ENCODE peak calls at places on chromosomes 3 and 15, in seven cellular contexts. F is Karpas-422, D is fibroblast of lung, Q is colonic mucosa, C is keratinocyte, R is IMR-90, V is PC-3. K is an unnamed sample.

GRCh38 chr3:127606981-127607595 is 8.9 kb downstream of the MCM2 start:
- DNase-seq in F (no peak), D (no peak), Q (no peak), C (no peak), R (no peak), V (peak), K (no peak)

GRCh38 chr3:53772562-53773329 is 73.5 kb downstream of the CHDH start:
- DNase-seq in F (no peak), D (no peak), Q (no peak), C (no peak), R (peak), V (no peak), K (peak)

GRCh38 chr15:97728791-97729190 is 231.7 kb upstream of the ARRDC4 start:
- DNase-seq in F (no peak), D (no peak), Q (no peak), C (no peak), R (no peak), V (no peak), K (no peak)

GRCh38 chr15:31609243-31609642 is 282.6 kb downstream of the KLF13 start:
- DNase-seq in F (no peak), D (peak), Q (no peak), C (peak), R (peak), V (no peak), K (peak)

GRCh38 chr15:80152896-80153876 is at the start of gene FAH:
- DNase-seq in F (peak), D (peak), Q (peak), C (no peak), R (peak), V (peak), K (peak)

GRCh38 chr3:9934235-9934621 is 594 bp downstream of the CRELD1 start:
- DNase-seq in F (peak), D (no peak), Q (peak), C (no peak), R (no peak), V (no peak), K (peak)

GRCh38 chr3:155075200-155075599 is 4.9 kb upstream of the MME start:
- DNase-seq in F (no peak), D (no peak), Q (no peak), C (no peak), R (no peak), V (no peak), K (no peak)

GRCh38 chr3:190073264-190073663 is 47.4 kb downstream of the P3H2 start:
- DNase-seq in F (no peak), D (no peak), Q (no peak), C (no peak), R (peak), V (no peak), K (no peak)

GRCh38 chr15:25251700-25252390 is 187.0 kb downstream of the UBE3A start:
- DNase-seq in F (no peak), D (no peak), Q (no peak), C (no peak), R (no peak), V (no peak), K (no peak)

GRCh38 chr3:59609967-59610366 is 560.1 kb upstream of the CFAP20DC start:
- DNase-seq in F (no peak), D (peak), Q (peak), C (no peak), R (no peak), V (no peak), K (peak)

GRCh38 chr3:112640864-112641751 is at the start of gene CCDC80:
- DNase-seq in F (no peak), D (peak), Q (no peak), C (peak), R (peak), V (peak), K (peak)

GRCh38 chr15:44227584-44227983 is 32.5 kb upstream of the FRMD5 start:
- DNase-seq in F (no peak), D (no peak), Q (no peak), C (no peak), R (no peak), V (no peak), K (no peak)

GRCh38 chr3:188573929-188574317 is 420.0 kb downstream of the LPP start:
- DNase-seq in F (peak), D (no peak), Q (no peak), C (no peak), R (no peak), V (no peak), K (no peak)

GRCh38 chr3:25441234-25441856 is 13.3 kb downstream of the RARB start:
- DNase-seq in F (peak), D (no peak), Q (peak), C (no peak), R (no peak), V (no peak), K (no peak)

GRCh38 chr3:143970773-143971366 is 753 bp upstream of the DIPK2A start:
- DNase-seq in F (peak), D (peak), Q (peak), C (no peak), R (peak), V (peak), K (peak)

GRCh38 chr3:169173231-169173630 is 490.3 kb downstream of the MECOM start:
- DNase-seq in F (no peak), D (no peak), Q (peak), C (no peak), R (no peak), V (peak), K (peak)

GRCh38 chr15:86163771-86164170 is 84.1 kb downstream of the AGBL1 start:
- DNase-seq in F (no peak), D (no peak), Q (no peak), C (no peak), R (no peak), V (no peak), K (no peak)

GRCh38 chr3:118813472-118813871 is 221.2 kb downstream of the IGSF11 start:
- DNase-seq in F (peak), D (no peak), Q (no peak), C (no peak), R (no peak), V (no peak), K (no peak)

GRCh38 chr15:90869601-90870353 is 1.4 kb downstream of the FURIN start:
- DNase-seq in F (no peak), D (peak), Q (peak), C (peak), R (peak), V (peak), K (peak)

GRCh38 chr15:95470997-95471692 is 859.4 kb upstream of the NR2F2 start:
- DNase-seq in F (no peak), D (peak), Q (no peak), C (no peak), R (peak), V (no peak), K (no peak)

GRCh38 chr3:122989856-122990575 is 37.5 kb downstream of the SEMA5B start:
- DNase-seq in F (no peak), D (no peak), Q (no peak), C (no peak), R (no peak), V (no peak), K (no peak)

GRCh38 chr15:96341465-96342142 is 11.1 kb downstream of the NR2F2 start:
- DNase-seq in F (no peak), D (peak), Q (peak), C (no peak), R (no peak), V (no peak), K (no peak)

GRCh38 chr3:193963808-193964516 is 172.0 kb upstream of the HES1 start:
- DNase-seq in F (no peak), D (no peak), Q (no peak), C (no peak), R (no peak), V (no peak), K (no peak)

GRCh38 chr15:68379759-68380290 is 52.1 kb downstream of the ITGA11 start:
- DNase-seq in F (no peak), D (peak), Q (no peak), C (no peak), R (peak), V (no peak), K (no peak)

GRCh38 chr3:115227046-115227445 is 80.0 kb upstream of the ZBTB20 start:
- DNase-seq in F (no peak), D (no peak), Q (no peak), C (no peak), R (no peak), V (peak), K (peak)

GRCh38 chr15:33057845-33058244 is 136.7 kb downstream of the FMN1 start:
- DNase-seq in F (no peak), D (no peak), Q (no peak), C (no peak), R (no peak), V (no peak), K (no peak)

GRCh38 chr15:91821458-91821857 is 32.0 kb upstream of the SLCO3A1 start:
- DNase-seq in F (no peak), D (no peak), Q (no peak), C (peak), R (no peak), V (peak), K (no peak)

GRCh38 chr3:170145278-170145677 is 36.3 kb downstream of the PHC3 start:
- DNase-seq in F (no peak), D (no peak), Q (no peak), C (no peak), R (no peak), V (no peak), K (no peak)

GRCh38 chr15:78315686-78316085 is 16.3 kb upstream of the SKIC8 start:
- DNase-seq in F (peak), D (no peak), Q (peak), C (no peak), R (no peak), V (peak), K (no peak)

GRCh38 chr3:116423945-116424344 is 21.3 kb downstream of the LSAMP start:
- DNase-seq in F (no peak), D (peak), Q (no peak), C (no peak), R (peak), V (no peak), K (peak)

GRCh38 chr3:23235264-23235663 is 32.1 kb downstream of the UBE2E2 start:
- DNase-seq in F (no peak), D (no peak), Q (no peak), C (no peak), R (no peak), V (no peak), K (no peak)

GRCh38 chr3:14576163-14576562 is 36.0 kb upstream of the GRIP2 start:
- DNase-seq in F (no peak), D (no peak), Q (no peak), C (no peak), R (no peak), V (no peak), K (no peak)

DNA sequence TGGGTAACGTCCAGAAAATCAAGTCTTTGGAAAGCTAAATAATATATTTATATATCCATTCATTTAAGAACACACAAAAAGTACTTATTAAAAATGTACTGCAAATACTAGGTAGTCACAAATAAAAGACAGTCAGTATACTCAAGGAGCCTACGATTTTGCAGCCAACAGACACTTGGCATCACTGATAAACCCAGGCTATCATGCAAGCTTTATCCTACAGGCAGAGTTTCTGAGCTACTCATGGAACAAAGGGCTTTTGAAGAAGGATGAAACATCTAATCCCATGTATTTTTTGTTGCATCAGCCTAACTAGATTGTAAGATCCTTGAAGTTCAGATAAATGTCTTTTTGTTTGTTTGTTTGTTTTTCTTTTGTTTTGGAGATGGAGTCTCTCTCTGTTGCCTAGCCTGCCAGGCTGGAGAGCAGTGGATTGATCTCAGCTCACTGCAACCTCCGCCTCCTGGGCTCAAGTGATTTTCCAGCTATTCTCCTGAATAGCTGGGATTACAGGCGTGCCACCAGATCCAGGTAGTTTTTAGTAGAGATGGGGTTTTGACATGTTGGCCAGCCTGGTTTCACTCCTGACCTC is 319.4 kb upstream of the MDFIC2 start:
- DNase-seq in F (no peak), D (no peak), Q (no peak), C (no peak), R (no peak), V (no peak), K (no peak)
- H3K9ac ChIP-seq in F (no peak), D (no peak), Q (no peak), C (no peak), R (no peak), V (no peak), K (no peak)

GRCh38 chr15:89377842-89378698 is 43.4 kb upstream of the POLG start:
- DNase-seq in F (no peak), D (no peak), Q (no peak), C (no peak), R (no peak), V (peak), K (peak)
- H3K9ac ChIP-seq in F (no peak), D (no peak), Q (no peak), C (no peak), R (no peak), V (peak), K (no peak)

GRCh38 chr15:73936181-73936580 is 9.9 kb downstream of the LOXL1 start:
- DNase-seq in F (no peak), D (peak), Q (no peak), C (no peak), R (peak), V (no peak), K (no peak)
- H3K9ac ChIP-seq in F (no peak), D (no peak), Q (no peak), C (no peak), R (peak), V (peak), K (no peak)

GRCh38 chr3:110419571-110419970 is 652.0 kb upstream of the NECTIN3 start:
- DNase-seq in F (no peak), D (peak), Q (no peak), C (no peak), R (no peak), V (peak), K (peak)

GRCh38 chr3:110414851-110415250 is 656.8 kb upstream of the NECTIN3 start:
- DNase-seq in F (no peak), D (peak), Q (no peak), C (no peak), R (peak), V (peak), K (peak)

GRCh38 chr3:110419096-110419495 is 652.5 kb upstream of the NECTIN3 start:
- DNase-seq in F (no peak), D (no peak), Q (no peak), C (no peak), R (no peak), V (peak), K (peak)

GRCh38 chr3:110423276-110423675 is 648.3 kb upstream of the NECTIN3 start:
- DNase-seq in F (no peak), D (no peak), Q (no peak), C (no peak), R (no peak), V (no peak), K (no peak)

GRCh38 chr3:110420158-110420641 is 651.4 kb upstream of the NECTIN3 start:
- DNase-seq in F (no peak), D (peak), Q (no peak), C (no peak), R (peak), V (peak), K (peak)
- H3K9ac ChIP-seq in F (no peak), D (no peak), Q (no peak), C (no peak), R (no peak), V (no peak), K (peak)

GRCh38 chr3:72270072-72270611 is 485.2 kb upstream of the PROK2 start:
- DNase-seq in F (no peak), D (peak), Q (peak), C (peak), R (peak), V (peak), K (peak)
- H3K9ac ChIP-seq in F (no peak), D (no peak), Q (no peak), C (no peak), R (no peak), V (no peak), K (no peak)

DNA sequence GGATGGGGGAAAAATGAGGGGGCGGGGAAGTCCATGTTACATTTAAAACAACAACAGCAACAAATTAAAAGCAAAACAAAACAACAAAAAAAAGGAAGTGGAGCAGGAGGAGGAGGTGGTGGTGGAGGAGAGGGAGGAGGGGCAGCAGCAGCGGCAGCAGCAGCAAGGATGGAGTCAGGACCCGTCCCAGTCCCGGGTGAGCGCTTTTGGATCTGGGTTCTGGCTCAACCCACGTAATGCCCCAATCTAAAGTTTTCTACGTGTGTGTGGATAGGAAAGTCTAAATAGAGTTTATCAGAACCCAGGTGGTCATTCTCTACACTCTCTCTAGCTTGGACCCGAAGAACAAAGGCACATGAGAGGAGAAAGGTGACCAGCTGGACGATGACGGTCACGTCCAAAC is 721 bp upstream of the ISL2 start:
- DNase-seq in F (peak), D (peak), Q (no peak), C (no peak), R (no peak), V (peak), K (no peak)
- H3K9ac ChIP-seq in F (peak), D (no peak), Q (no peak), C (no peak), R (peak), V (peak), K (peak)

DNA sequence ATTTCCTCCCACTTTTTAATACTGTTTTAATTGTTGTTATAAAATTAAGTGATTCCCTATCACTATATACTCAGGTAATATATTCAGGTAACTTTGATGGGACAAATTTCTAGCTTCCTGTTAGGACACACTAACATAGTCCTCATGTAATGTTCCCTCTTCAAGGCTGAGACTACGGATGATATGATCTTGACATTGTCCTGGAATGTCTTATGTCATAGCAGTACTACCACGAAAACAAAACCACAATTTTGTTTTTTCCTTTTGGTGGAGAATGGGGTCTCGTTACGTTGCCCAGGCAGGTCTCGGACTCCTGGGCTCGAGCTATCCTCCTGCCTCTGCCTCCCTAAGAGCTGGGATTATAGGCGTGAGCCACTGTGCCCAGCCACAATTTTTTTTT is 26.8 kb upstream of the IP6K2 start:
- DNase-seq in F (no peak), D (no peak), Q (no peak), C (no peak), R (no peak), V (no peak), K (no peak)
- H3K9ac ChIP-seq in F (no peak), D (no peak), Q (no peak), C (no peak), R (no peak), V (no peak), K (no peak)

DNA sequence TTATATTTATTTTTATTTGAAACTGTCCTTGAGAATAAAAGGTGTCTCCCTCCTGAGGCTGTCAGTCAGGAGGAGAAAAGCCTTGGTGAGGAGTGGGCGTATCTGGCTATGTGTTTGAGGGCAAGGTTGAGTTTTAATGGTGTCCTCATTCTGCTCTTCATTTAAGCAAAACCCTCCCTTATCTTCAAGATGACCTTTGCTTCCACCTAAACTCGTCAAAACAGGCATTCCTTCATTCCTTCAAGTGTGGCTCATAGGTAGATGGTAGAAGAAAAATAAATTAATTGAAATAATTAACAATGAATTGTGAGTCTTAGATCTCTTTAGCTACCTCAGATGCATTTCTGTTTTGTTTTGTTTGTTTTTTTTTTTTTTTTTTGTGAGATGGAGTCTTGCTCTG is 39.4 kb upstream of the ATOSA start:
- DNase-seq in F (no peak), D (no peak), Q (no peak), C (no peak), R (no peak), V (no peak), K (no peak)
- H3K9ac ChIP-seq in F (no peak), D (no peak), Q (no peak), C (no peak), R (no peak), V (no peak), K (no peak)